ENCODE peak calls at places on chromosome 17, in seven cellular contexts. J is ovary, C is testis, F is A549, I is IMR-90, A is thyroid gland, G is uterus. W is an unnamed sample.

GRCh38 chr17:16428098-16428882 is 12.9 kb downstream of the TRPV2 start:
- DNase-seq in J (no peak), C (peak), F (peak), I (peak), A (peak), G (peak), W (no peak)

GRCh38 chr17:75799402-75799801 is 14.8 kb downstream of the UNK start:
- DNase-seq in J (no peak), C (no peak), F (no peak), I (no peak), A (no peak), G (no peak), W (no peak)

GRCh38 chr17:62823111-62823895 is 15.2 kb upstream of the MARCHF10 start:
- DNase-seq in J (no peak), C (peak), F (peak), I (no peak), A (peak), G (no peak), W (no peak)

GRCh38 chr17:21680366-21680765 is 12.0 kb upstream of the KCNJ18 start:
- DNase-seq in J (no peak), C (no peak), F (no peak), I (no peak), A (no peak), G (no peak), W (no peak)

GRCh38 chr17:20009302-20010098 is at the start of gene SPECC1:
- DNase-seq in J (peak), C (peak), F (peak), I (peak), A (peak), G (peak), W (peak)

GRCh38 chr17:27595208-27595607 is 35.8 kb upstream of the LGALS9 start:
- DNase-seq in J (no peak), C (no peak), F (no peak), I (no peak), A (no peak), G (no peak), W (no peak)

GRCh38 chr17:27553019-27553511 is 77.9 kb upstream of the LGALS9 start:
- DNase-seq in J (no peak), C (no peak), F (peak), I (no peak), A (peak), G (peak), W (no peak)

GRCh38 chr17:47205419-47205963 is 3.7 kb upstream of the MYL4 start:
- DNase-seq in J (peak), C (peak), F (no peak), I (peak), A (peak), G (no peak), W (peak)

GRCh38 chr17:58189436-58190146 is 2.9 kb upstream of the EPX start:
- DNase-seq in J (no peak), C (no peak), F (peak), I (peak), A (peak), G (no peak), W (no peak)

GRCh38 chr17:15463363-15463762 is 4.1 kb downstream of the CDRT4 start:
- DNase-seq in J (peak), C (peak), F (peak), I (peak), A (peak), G (peak), W (no peak)

GRCh38 chr17:79026345-79027273 is 2.6 kb downstream of the C1QTNF1 start:
- DNase-seq in J (peak), C (peak), F (peak), I (peak), A (no peak), G (peak), W (peak)

GRCh38 chr17:74840989-74841666 is 18.6 kb downstream of the GRIN2C start:
- DNase-seq in J (peak), C (peak), F (no peak), I (peak), A (peak), G (peak), W (peak)

GRCh38 chr17:29614345-29615047 is 8.2 kb downstream of the CORO6 start:
- DNase-seq in J (no peak), C (no peak), F (no peak), I (no peak), A (no peak), G (no peak), W (no peak)

GRCh38 chr17:60390223-60390622 is 1.7 kb downstream of the USP32 start:
- DNase-seq in J (no peak), C (no peak), F (no peak), I (peak), A (no peak), G (no peak), W (no peak)

GRCh38 chr17:66675991-66676371 is 158.9 kb upstream of the CACNG5 start:
- DNase-seq in J (no peak), C (peak), F (no peak), I (no peak), A (peak), G (peak), W (peak)

GRCh38 chr17:80025140-80025539 is 10.5 kb downstream of the TBC1D16 start:
- DNase-seq in J (no peak), C (no peak), F (no peak), I (no peak), A (no peak), G (no peak), W (no peak)

GRCh38 chr17:78247304-78247703 is 15.9 kb downstream of the TMEM235 start:
- DNase-seq in J (no peak), C (no peak), F (no peak), I (no peak), A (no peak), G (no peak), W (no peak)

GRCh38 chr17:36943250-36944220 is 5.2 kb upstream of the AATF start:
- DNase-seq in J (no peak), C (no peak), F (no peak), I (no peak), A (no peak), G (no peak), W (no peak)

GRCh38 chr17:50147841-50148225 is 2.6 kb downstream of the PPP1R9B start:
- DNase-seq in J (no peak), C (no peak), F (peak), I (no peak), A (no peak), G (no peak), W (no peak)

GRCh38 chr17:37067555-37068111 is 118.9 kb downstream of the AATF start:
- DNase-seq in J (peak), C (no peak), F (peak), I (peak), A (no peak), G (no peak), W (peak)

GRCh38 chr17:64120159-64120558 is 9.8 kb downstream of the ERN1 start:
- DNase-seq in J (no peak), C (no peak), F (no peak), I (no peak), A (no peak), G (no peak), W (no peak)

GRCh38 chr17:51427259-51428255 is 167.2 kb downstream of the UTP18 start:
- DNase-seq in J (no peak), C (no peak), F (no peak), I (no peak), A (no peak), G (no peak), W (no peak)

GRCh38 chr17:82006468-82007227 is 16.0 kb downstream of the CENPX start:
- DNase-seq in J (no peak), C (no peak), F (no peak), I (peak), A (no peak), G (peak), W (no peak)

GRCh38 chr17:78263063-78263735 is 31.8 kb downstream of the TMEM235 start:
- DNase-seq in J (no peak), C (no peak), F (no peak), I (no peak), A (no peak), G (no peak), W (no peak)

GRCh38 chr17:63317166-63317845 is 128.8 kb downstream of the CYB561 start:
- DNase-seq in J (no peak), C (no peak), F (no peak), I (no peak), A (no peak), G (no peak), W (no peak)

DNA sequence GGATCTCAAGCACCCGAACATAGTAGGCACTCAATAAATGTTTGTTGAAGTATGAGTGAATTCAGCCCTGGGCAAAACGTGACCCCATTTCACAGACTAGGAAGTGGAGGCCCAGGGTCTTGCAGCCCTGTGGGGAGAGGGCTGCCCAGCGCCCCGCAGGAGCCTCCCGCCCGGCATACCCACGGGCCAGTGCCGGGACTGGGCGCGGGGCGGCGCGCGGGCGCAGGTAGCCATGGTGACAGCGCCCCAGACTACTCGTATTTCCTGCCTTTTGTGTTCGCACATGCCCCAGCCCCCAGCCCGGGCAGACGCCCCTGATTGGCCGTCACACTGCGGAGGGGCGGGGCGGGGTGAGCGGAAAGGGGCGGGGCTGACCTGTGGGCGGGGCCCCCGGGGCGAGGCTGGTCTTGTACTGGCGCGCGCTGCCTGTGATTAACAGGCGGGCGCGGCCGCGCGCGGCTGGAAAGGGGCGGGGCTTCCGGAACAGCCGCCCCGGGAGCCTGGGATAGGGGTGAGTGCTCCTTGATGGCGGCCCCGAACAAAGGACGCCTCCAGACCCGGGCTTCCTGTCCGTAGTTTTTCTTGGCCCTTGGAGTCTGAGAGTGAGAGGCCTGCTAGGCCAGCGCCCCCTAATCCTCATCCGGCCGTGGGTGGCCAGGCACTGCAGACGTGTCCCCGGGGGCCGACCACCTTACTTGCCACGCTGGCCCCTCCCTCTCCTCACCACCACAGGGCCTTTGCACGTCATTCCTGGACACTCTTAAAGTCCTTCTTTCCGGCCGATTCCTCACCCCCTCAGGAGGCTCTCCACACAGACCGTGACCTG is 71.0 kb downstream of the RAI1 start:
- DNase-seq in J (peak), C (peak), F (peak), I (peak), A (peak), G (peak), W (peak)
- TF ChIP-seq POLR2A in J (no peak), C (peak), F (peak), I (no peak), A (peak), G (peak), W (peak)

GRCh38 chr17:65530985-65531507 is 30.4 kb downstream of the AXIN2 start:
- DNase-seq in J (peak), C (no peak), F (no peak), I (peak), A (no peak), G (no peak), W (no peak)
- H3K4me3 ChIP-seq in J (no peak), C (no peak), F (no peak), I (no peak), A (no peak), G (no peak), W (peak)

GRCh38 chr17:41970901-41971331 is 4.3 kb downstream of the CNP start:
- DNase-seq in J (no peak), C (no peak), F (no peak), I (no peak), A (peak), G (no peak), W (no peak)
- H3K27ac ChIP-seq in J (no peak), C (no peak), F (no peak), I (no peak), A (peak), G (no peak), W (peak)

DNA sequence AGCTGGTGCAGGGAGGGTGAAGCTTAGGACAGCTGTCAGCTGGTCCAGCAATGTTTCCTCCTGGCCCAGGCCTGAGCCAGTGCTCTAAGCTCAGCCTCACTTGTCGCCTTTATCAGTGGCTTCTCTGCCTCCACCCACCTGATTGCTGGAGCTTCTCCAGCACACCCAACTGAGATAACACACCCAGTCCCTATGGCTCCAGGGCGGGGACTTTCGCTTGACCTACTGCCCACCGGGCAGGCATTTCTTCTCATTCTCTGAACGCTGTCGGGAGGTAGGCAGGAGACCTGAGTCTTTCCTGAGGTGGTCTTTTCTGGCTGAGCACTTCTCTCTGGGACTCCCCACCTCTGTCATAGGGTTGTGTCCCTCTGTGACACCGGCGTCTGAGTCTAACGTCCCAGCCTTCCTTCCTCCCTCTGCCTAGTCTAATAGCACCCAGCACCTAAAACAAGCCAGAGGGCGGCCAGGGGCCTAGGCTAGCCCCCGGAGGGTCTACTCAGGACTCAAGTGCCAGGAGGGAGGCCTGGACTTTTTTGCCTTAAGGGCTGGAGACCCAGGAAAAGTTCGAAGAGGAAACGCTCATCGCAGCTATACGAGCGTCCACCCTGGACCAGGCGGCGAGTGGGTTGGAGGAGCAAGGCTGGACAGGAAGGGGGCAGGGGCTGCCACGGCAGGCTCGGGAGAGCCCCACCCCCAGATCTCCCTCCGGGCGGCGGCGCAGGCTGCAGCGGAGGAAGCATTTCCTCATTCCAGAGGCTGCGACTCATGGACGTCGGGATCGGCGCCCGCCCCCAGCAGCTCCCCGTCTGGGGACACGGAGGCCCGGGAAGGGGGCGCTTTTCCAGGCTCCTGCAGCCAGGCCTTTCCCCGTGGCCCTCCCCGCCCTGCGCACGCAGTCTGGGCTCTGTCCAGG is 756 bp downstream of the TAX1BP3 start:
- DNase-seq in J (peak), C (peak), F (peak), I (peak), A (peak), G (peak), W (peak)
- TF ChIP-seq POLR2A in J (peak), C (no peak), F (peak), I (no peak), A (no peak), G (no peak), W (no peak)

GRCh38 chr17:45313419-45313771 is 3.4 kb downstream of the MAP3K14 start:
- DNase-seq in J (no peak), C (no peak), F (no peak), I (no peak), A (no peak), G (no peak), W (no peak)

GRCh38 chr17:45312477-45313418 is 4.1 kb downstream of the MAP3K14 start:
- DNase-seq in J (no peak), C (no peak), F (no peak), I (no peak), A (peak), G (no peak), W (no peak)

GRCh38 chr17:45310380-45311324 is 6.2 kb downstream of the MAP3K14 start:
- DNase-seq in J (no peak), C (peak), F (no peak), I (no peak), A (no peak), G (no peak), W (no peak)

GRCh38 chr17:45311406-45311761 is 5.4 kb downstream of the MAP3K14 start:
- DNase-seq in J (no peak), C (no peak), F (no peak), I (no peak), A (no peak), G (no peak), W (no peak)

DNA sequence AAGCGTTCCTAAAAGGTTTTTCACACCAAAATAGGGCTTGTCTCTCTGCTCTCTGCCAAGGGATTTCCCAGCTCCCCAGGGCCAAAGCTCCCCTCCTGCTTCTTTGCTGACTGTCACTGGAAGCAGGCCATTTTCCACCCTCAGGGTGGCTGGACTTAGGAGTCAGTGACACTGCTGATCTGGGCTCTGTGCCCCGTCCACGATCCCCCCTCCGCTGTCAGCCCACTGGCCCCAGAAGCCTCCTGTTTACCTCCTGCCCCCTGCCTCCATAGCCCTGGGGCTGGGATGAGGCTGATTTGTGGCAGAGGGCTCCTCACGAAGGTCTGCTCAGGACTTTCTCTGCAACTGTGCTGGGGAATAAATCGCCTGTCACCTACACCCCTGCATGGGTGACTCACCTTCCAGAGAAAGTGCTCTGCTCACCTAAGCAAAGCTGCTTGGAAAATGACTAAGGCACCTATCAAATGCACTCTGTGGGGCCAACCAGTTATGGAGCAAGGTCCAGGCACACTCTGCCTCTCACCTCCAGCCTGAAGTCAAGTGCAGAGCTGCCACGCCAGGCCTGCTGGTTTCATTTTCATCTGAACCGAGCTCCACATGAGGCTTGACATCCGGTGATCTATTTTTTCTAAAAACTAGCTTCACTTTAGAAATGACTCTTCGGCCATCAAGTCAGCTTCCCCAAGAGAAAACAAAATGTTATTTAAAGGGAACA is 4.9 kb downstream of the MAP3K14 start:
- DNase-seq in J (no peak), C (peak), F (peak), I (peak), A (peak), G (no peak), W (no peak)
- H3K4me3 ChIP-seq in J (no peak), C (no peak), F (peak), I (no peak), A (peak), G (no peak), W (no peak)

DNA sequence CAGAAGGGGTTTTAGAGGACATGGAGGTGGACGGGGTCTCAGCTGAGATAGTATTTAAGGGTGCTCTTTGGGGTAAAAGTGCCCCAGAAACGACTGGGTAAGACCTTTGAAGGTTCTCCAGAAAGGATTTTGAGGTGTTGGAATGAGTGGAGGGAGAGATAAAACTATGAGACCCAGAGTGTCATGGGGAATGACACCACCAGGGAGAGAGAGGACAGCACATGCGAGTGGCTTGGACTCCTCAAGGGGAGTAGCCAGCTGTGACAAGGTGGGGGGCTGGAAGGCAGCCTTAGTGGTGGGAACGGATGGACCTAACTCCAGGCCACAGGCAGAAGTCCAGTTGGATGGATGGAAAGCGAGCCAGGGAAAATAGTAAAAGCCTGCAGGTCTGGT is 19.2 kb upstream of the PITPNM3 start:
- DNase-seq in J (no peak), C (no peak), F (no peak), I (no peak), A (no peak), G (no peak), W (no peak)
- H3K27ac ChIP-seq in J (no peak), C (no peak), F (no peak), I (peak), A (peak), G (no peak), W (peak)

DNA sequence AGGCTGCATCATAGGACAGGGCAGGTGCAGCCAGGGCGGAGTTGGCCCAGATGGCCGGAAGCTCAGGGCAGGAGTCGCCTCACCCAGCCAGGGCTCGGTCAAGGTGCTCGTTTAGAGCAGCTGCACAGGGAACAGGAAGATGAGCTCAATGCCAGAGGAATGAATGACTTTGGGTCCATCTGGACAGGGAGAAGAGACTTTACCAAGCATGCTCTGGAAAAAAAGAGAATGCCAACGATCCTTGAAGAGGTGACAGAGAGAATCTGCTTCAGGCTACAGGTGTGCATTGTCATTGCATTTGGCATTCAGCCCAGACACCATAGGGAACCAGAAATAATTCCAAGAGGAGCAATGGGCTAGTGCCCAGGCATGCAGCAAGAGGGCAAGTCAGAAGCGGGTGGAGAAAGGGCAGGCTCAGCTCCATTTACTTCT is 6.7 kb upstream of the MPP3 start:
- DNase-seq in J (no peak), C (no peak), F (peak), I (no peak), A (peak), G (no peak), W (peak)
- TF ChIP-seq POLR2A in J (no peak), C (no peak), F (peak), I (no peak), A (no peak), G (no peak), W (no peak)

W was measured in breast epithelium.